ENCODE peak calls at places on chromosomes 16 and 17, in five cellular contexts. V, E, B, I and A are unnamed samples.

GRCh38 chr16:28534542-28535373 is 4.0 kb downstream of the NUPR1 start:
- DNase-seq in V (no peak), E (peak; percentile 47), B (peak; percentile 93), I (no peak), A (no peak)

GRCh38 chr17:55990332-55991006 is 162.8 kb upstream of the ANKFN1 start:
- DNase-seq in V (no peak), E (no peak), B (no peak), I (no peak), A (no peak)

GRCh38 chr16:69286941-69287713 is 24.0 kb upstream of the VPS4A start:
- DNase-seq in V (peak; percentile 5), E (peak; percentile 26), B (peak; percentile 75), I (peak; percentile 25), A (no peak)

GRCh38 chr17:67891481-67892119 is 66.3 kb downstream of the BPTF start:
- DNase-seq in V (no peak), E (peak; percentile 14), B (peak; percentile 7), I (peak; percentile 36), A (peak; percentile 45)

GRCh38 chr16:13923703-13924298 is 3.8 kb downstream of the ERCC4 start:
- DNase-seq in V (peak; percentile 20), E (no peak), B (peak; percentile 70), I (peak; percentile 36), A (no peak)

GRCh38 chr16:57343131-57343731 is 15.4 kb upstream of the CCL22 start:
- DNase-seq in V (no peak), E (no peak), B (peak; percentile 35), I (no peak), A (no peak)

GRCh38 chr16:83633285-83633684 is 174.5 kb upstream of the HSBP1 start:
- DNase-seq in V (no peak), E (no peak), B (no peak), I (no peak), A (no peak)

GRCh38 chr17:69575346-69575761 is 160.9 kb downstream of the MAP2K6 start:
- DNase-seq in V (no peak), E (no peak), B (no peak), I (no peak), A (no peak)

GRCh38 chr17:76266244-76266938 is 1.2 kb downstream of the UBALD2 start:
- DNase-seq in V (no peak), E (peak; percentile 47), B (peak; percentile 54), I (peak; percentile 52), A (no peak)

GRCh38 chr17:35577826-35578194 is 561 bp downstream of the PEX12 start:
- DNase-seq in V (no peak), E (peak; percentile 19), B (peak; percentile 18), I (no peak), A (no peak)

GRCh38 chr17:35578929-35579448 is 618 bp upstream of the PEX12 start:
- DNase-seq in V (no peak), E (no peak), B (peak; percentile 28), I (no peak), A (no peak)

GRCh38 chr17:35575759-35576158 is 2.6 kb downstream of the PEX12 start:
- DNase-seq in V (no peak), E (no peak), B (no peak), I (no peak), A (no peak)

GRCh38 chr17:35578195-35578928 is at the start of gene PEX12:
- DNase-seq in V (peak; percentile 58), E (peak; percentile 91), B (peak; percentile 95), I (peak; percentile 93), A (peak; percentile 65)
- TF ChIP-seq POLR2A in V (peak; percentile 90), E (peak; percentile 78), B (peak; percentile 78), I (peak; percentile 78), A (peak; percentile 88)

DNA sequence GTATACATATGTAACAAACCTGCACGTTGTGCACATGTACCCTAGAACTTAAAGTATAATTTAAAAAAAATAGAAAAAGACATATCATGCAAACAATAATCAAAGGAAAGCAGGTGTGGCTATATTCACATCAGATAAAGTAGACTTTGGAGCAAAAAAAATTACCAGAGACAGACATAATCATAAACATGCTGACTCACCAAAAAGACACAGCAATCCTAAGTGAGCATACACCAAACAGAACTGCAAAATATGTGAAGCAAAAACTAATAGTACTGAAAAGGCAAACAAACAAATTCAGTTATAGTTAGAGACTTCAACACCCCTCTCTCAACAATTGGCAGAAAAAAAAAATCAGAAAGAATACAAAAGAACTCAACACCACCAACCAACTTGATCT is 29.9 kb downstream of the SHCBP1 start:
- DNase-seq in V (no peak), E (no peak), B (no peak), I (no peak), A (no peak)
- TF ChIP-seq POLR2A in V (no peak), E (no peak), B (no peak), I (no peak), A (no peak)

GRCh38 chr17:47670064-47670463 is 20.3 kb downstream of the KPNB1 start:
- DNase-seq in V (no peak), E (no peak), B (no peak), I (no peak), A (no peak)
- TF ChIP-seq POLR2A in V (no peak), E (no peak), B (no peak), I (no peak), A (no peak)

GRCh38 chr17:35295686-35296085 is 52.8 kb downstream of the SLFN5 start:
- DNase-seq in V (no peak), E (no peak), B (no peak), I (no peak), A (no peak)
- TF ChIP-seq POLR2A in V (no peak), E (no peak), B (no peak), I (no peak), A (no peak)

DNA sequence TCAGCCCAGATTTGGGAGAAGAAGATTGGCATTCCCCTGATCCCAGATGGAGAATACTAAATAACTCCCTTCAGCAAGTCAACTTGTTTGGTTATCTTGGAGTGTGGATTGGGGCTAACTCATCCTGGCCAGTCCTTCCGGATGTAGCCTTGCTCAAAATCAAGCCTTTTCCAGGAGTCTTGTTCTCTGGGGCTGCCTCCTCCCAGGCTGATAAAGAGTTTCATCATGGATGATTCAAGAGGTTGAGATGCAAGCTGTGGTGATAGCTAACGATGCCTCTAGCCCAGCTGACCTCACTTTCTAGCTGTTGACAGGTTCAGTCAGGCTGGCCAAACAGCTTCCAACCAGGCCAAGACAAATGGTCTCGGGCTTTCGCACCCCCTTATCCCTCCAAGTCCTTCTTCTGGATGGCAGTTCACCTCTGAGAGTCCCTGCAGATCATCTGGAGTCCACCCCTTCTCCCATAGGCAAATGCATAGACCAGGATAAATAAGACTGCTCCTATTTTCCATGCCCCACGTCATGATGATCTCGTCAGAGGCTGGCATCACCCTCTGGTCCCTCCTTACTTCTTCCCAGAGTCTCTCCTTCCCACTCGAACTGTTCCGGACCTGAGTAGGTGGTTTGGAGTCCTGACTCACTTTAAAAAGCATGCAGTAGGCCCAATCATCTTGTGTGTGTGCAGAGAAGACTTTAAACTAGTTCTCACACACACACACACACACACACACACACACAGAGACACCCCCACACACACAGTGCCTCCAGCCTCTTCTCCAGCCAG is 71.8 kb downstream of the SOX9 start:
- DNase-seq in V (no peak), E (no peak), B (no peak), I (no peak), A (peak; percentile 43)
- TF ChIP-seq POLR2A in V (no peak), E (no peak), B (no peak), I (no peak), A (no peak)

GRCh38 chr17:49851387-49852291 is 3.8 kb upstream of the TAC4 start:
- DNase-seq in V (no peak), E (peak; percentile 59), B (peak; percentile 87), I (peak; percentile 66), A (peak; percentile 85)
- TF ChIP-seq POLR2A in V (no peak), E (no peak), B (no peak), I (no peak), A (peak; percentile 16)

GRCh38 chr16:27243725-27244362 is 24.7 kb downstream of the NSMCE1 start:
- DNase-seq in V (no peak), E (no peak), B (no peak), I (no peak), A (no peak)

GRCh38 chr16:27242398-27242797 is 26.2 kb downstream of the NSMCE1 start:
- DNase-seq in V (no peak), E (no peak), B (no peak), I (no peak), A (no peak)

GRCh38 chr16:27244363-27244755 is 24.2 kb downstream of the NSMCE1 start:
- DNase-seq in V (no peak), E (no peak), B (no peak), I (no peak), A (no peak)

GRCh38 chr16:27241658-27242057 is 26.9 kb downstream of the NSMCE1 start:
- DNase-seq in V (no peak), E (no peak), B (no peak), I (no peak), A (no peak)

DNA sequence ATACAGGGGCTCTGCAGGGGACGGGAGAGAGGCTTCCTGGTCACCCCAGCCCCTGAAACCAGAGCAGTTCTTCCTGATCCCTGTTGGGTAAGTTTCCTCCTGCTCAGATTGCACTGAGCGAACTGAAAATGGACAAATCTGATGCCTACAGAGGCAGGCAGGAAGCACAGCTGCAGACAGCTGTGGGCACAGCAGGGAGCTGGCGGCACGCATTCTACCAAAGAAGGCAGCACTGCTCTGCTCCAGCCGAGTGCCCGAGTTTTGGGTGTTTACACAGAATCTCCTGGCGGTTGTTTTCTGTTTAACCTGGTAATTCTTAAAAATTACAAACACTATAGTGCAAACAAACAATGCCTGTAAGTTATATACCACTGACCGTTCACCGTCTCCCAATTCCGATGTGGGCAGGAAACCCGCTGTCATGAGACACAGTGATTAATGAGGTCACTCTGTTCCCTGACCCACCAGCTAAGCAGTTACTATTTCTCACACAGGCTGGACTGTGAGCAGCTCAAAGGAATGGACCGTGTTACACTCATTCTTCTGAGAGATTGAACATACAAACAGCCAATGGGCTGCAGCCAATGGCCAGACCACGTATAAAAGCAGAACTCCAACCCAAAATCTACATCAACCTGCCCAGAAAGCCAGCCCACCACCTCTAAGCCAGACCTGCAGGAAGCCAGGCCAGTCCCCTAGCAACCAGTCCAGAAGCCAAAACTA is 25.5 kb downstream of the NSMCE1 start:
- DNase-seq in V (peak; percentile 71), E (no peak), B (no peak), I (peak; percentile 35), A (peak; percentile 65)
- TF ChIP-seq POLR2A in V (no peak), E (peak; percentile 18), B (no peak), I (no peak), A (no peak)

GRCh38 chr17:16569358-16569712 is 331 bp upstream of the ZNF287 start:
- DNase-seq in V (peak; percentile 5), E (no peak), B (no peak), I (no peak), A (no peak)

GRCh38 chr17:16573466-16573865 is 4.5 kb upstream of the ZNF287 start:
- DNase-seq in V (no peak), E (no peak), B (no peak), I (no peak), A (no peak)

GRCh38 chr17:16568541-16569357 is at the start of gene ZNF287:
- DNase-seq in V (peak; percentile 54), E (peak; percentile 94), B (peak; percentile 66), I (peak; percentile 97), A (peak; percentile 96)
- TF ChIP-seq POLR2A in V (peak; percentile 63), E (no peak), B (no peak), I (peak; percentile 47), A (peak; percentile 69)